ENCODE peak calls at places on chromosomes 13 and 19, in five cellular contexts. One of them, this sample, is unnamed.

GRCh38 chr19:39307233-39307821 is 11.1 kb downstream of the IFNL1 start:
- DNase-seq in tibial nerve: no peak
- DNase-seq in foreskin keratinocyte: no peak
- DNase-seq in activated naive CD8-positive, alpha-beta T cell treated with anti-CD3 and anti-CD28 coated beads for 36 hours: no peak
- DNase-seq in choroid plexus epithelial cell: no peak
- DNase-seq in this sample: no peak

GRCh38 chr19:51566489-51567100 is 4.5 kb upstream of the ZNF175 start:
- DNase-seq in tibial nerve: no peak
- DNase-seq in foreskin keratinocyte: no peak
- DNase-seq in activated naive CD8-positive, alpha-beta T cell treated with anti-CD3 and anti-CD28 coated beads for 36 hours: no peak
- DNase-seq in choroid plexus epithelial cell: no peak
- DNase-seq in this sample: no peak

GRCh38 chr13:76168661-76169060 is 532.5 kb downstream of the LMO7 start:
- DNase-seq in tibial nerve: no peak
- DNase-seq in foreskin keratinocyte: no peak
- DNase-seq in activated naive CD8-positive, alpha-beta T cell treated with anti-CD3 and anti-CD28 coated beads for 36 hours: no peak
- DNase-seq in choroid plexus epithelial cell: no peak
- DNase-seq in this sample: no peak

GRCh38 chr19:12784394-12784870 is 6.9 kb upstream of the JUNB start:
- DNase-seq in tibial nerve: no peak
- DNase-seq in foreskin keratinocyte: no peak
- DNase-seq in activated naive CD8-positive, alpha-beta T cell treated with anti-CD3 and anti-CD28 coated beads for 36 hours: no peak
- DNase-seq in choroid plexus epithelial cell: no peak
- DNase-seq in this sample: no peak

GRCh38 chr13:36395280-36395679 is 37.0 kb upstream of the CCNA1 start:
- DNase-seq in tibial nerve: no peak
- DNase-seq in foreskin keratinocyte: no peak
- DNase-seq in activated naive CD8-positive, alpha-beta T cell treated with anti-CD3 and anti-CD28 coated beads for 36 hours: no peak
- DNase-seq in choroid plexus epithelial cell: peak
- DNase-seq in this sample: peak

GRCh38 chr13:68667863-68668262 is 1437.7 kb upstream of the PCDH9 start:
- DNase-seq in tibial nerve: no peak
- DNase-seq in foreskin keratinocyte: no peak
- DNase-seq in activated naive CD8-positive, alpha-beta T cell treated with anti-CD3 and anti-CD28 coated beads for 36 hours: no peak
- DNase-seq in choroid plexus epithelial cell: no peak
- DNase-seq in this sample: no peak

GRCh38 chr19:45613926-45614725 is 12.1 kb upstream of the GPR4 start:
- DNase-seq in tibial nerve: no peak
- DNase-seq in foreskin keratinocyte: peak
- DNase-seq in activated naive CD8-positive, alpha-beta T cell treated with anti-CD3 and anti-CD28 coated beads for 36 hours: peak
- DNase-seq in choroid plexus epithelial cell: peak
- DNase-seq in this sample: peak

GRCh38 chr19:5122121-5122400 is 153.1 kb downstream of the KDM4B start:
- DNase-seq in tibial nerve: no peak
- DNase-seq in foreskin keratinocyte: no peak
- DNase-seq in activated naive CD8-positive, alpha-beta T cell treated with anti-CD3 and anti-CD28 coated beads for 36 hours: no peak
- DNase-seq in choroid plexus epithelial cell: no peak
- DNase-seq in this sample: no peak

GRCh38 chr13:81916471-81916870 is 1575.5 kb upstream of the SPRY2 start:
- DNase-seq in tibial nerve: no peak
- DNase-seq in foreskin keratinocyte: no peak
- DNase-seq in activated naive CD8-positive, alpha-beta T cell treated with anti-CD3 and anti-CD28 coated beads for 36 hours: no peak
- DNase-seq in choroid plexus epithelial cell: peak
- DNase-seq in this sample: no peak

GRCh38 chr19:4547303-4548237 is 7.7 kb upstream of the LRG1 start:
- DNase-seq in tibial nerve: no peak
- DNase-seq in foreskin keratinocyte: no peak
- DNase-seq in activated naive CD8-positive, alpha-beta T cell treated with anti-CD3 and anti-CD28 coated beads for 36 hours: peak
- DNase-seq in choroid plexus epithelial cell: no peak
- DNase-seq in this sample: no peak

GRCh38 chr13:19818223-19818842 is 35.6 kb upstream of the PSPC1 start:
- DNase-seq in tibial nerve: no peak
- DNase-seq in foreskin keratinocyte: no peak
- DNase-seq in activated naive CD8-positive, alpha-beta T cell treated with anti-CD3 and anti-CD28 coated beads for 36 hours: peak
- DNase-seq in choroid plexus epithelial cell: peak
- DNase-seq in this sample: no peak

GRCh38 chr13:44833626-44834025 is 155.6 kb downstream of the NUFIP1 start:
- DNase-seq in tibial nerve: no peak
- DNase-seq in foreskin keratinocyte: no peak
- DNase-seq in activated naive CD8-positive, alpha-beta T cell treated with anti-CD3 and anti-CD28 coated beads for 36 hours: no peak
- DNase-seq in choroid plexus epithelial cell: no peak
- DNase-seq in this sample: no peak

GRCh38 chr13:73717632-73718031 is 416.6 kb downstream of the KLF12 start:
- DNase-seq in tibial nerve: no peak
- DNase-seq in foreskin keratinocyte: peak
- DNase-seq in activated naive CD8-positive, alpha-beta T cell treated with anti-CD3 and anti-CD28 coated beads for 36 hours: no peak
- DNase-seq in choroid plexus epithelial cell: peak
- DNase-seq in this sample: no peak

GRCh38 chr19:54893406-54893805 is 12.5 kb upstream of the NCR1 start:
- DNase-seq in tibial nerve: no peak
- DNase-seq in foreskin keratinocyte: no peak
- DNase-seq in activated naive CD8-positive, alpha-beta T cell treated with anti-CD3 and anti-CD28 coated beads for 36 hours: no peak
- DNase-seq in choroid plexus epithelial cell: no peak
- DNase-seq in this sample: no peak

GRCh38 chr19:843180-843835 is 2.5 kb downstream of the PRTN3 start:
- DNase-seq in tibial nerve: no peak
- DNase-seq in foreskin keratinocyte: no peak
- DNase-seq in activated naive CD8-positive, alpha-beta T cell treated with anti-CD3 and anti-CD28 coated beads for 36 hours: no peak
- DNase-seq in choroid plexus epithelial cell: no peak
- DNase-seq in this sample: no peak

GRCh38 chr13:36533806-36534205 is 101.5 kb downstream of the CCNA1 start:
- DNase-seq in tibial nerve: no peak
- DNase-seq in foreskin keratinocyte: peak
- DNase-seq in activated naive CD8-positive, alpha-beta T cell treated with anti-CD3 and anti-CD28 coated beads for 36 hours: no peak
- DNase-seq in choroid plexus epithelial cell: no peak
- DNase-seq in this sample: no peak

GRCh38 chr19:30077851-30078355 is 135.9 kb downstream of the URI1 start:
- DNase-seq in tibial nerve: no peak
- DNase-seq in foreskin keratinocyte: no peak
- DNase-seq in activated naive CD8-positive, alpha-beta T cell treated with anti-CD3 and anti-CD28 coated beads for 36 hours: no peak
- DNase-seq in choroid plexus epithelial cell: no peak
- DNase-seq in this sample: no peak

GRCh38 chr13:106407338-106407737 is 128.1 kb downstream of the EFNB2 start:
- DNase-seq in tibial nerve: no peak
- DNase-seq in foreskin keratinocyte: peak
- DNase-seq in activated naive CD8-positive, alpha-beta T cell treated with anti-CD3 and anti-CD28 coated beads for 36 hours: no peak
- DNase-seq in choroid plexus epithelial cell: no peak
- DNase-seq in this sample: no peak

GRCh38 chr19:2478756-2479555 is 3.0 kb downstream of the GADD45B start:
- DNase-seq in tibial nerve: peak
- DNase-seq in foreskin keratinocyte: no peak
- DNase-seq in activated naive CD8-positive, alpha-beta T cell treated with anti-CD3 and anti-CD28 coated beads for 36 hours: peak
- DNase-seq in choroid plexus epithelial cell: peak
- DNase-seq in this sample: peak

GRCh38 chr19:4069331-4069959 is 2.7 kb upstream of the ZBTB7A start:
- DNase-seq in tibial nerve: no peak
- DNase-seq in foreskin keratinocyte: no peak
- DNase-seq in activated naive CD8-positive, alpha-beta T cell treated with anti-CD3 and anti-CD28 coated beads for 36 hours: peak
- DNase-seq in choroid plexus epithelial cell: no peak
- DNase-seq in this sample: no peak

GRCh38 chr19:46862504-46862835 is 1.7 kb downstream of the ARHGAP35 start:
- DNase-seq in tibial nerve: no peak
- DNase-seq in foreskin keratinocyte: no peak
- DNase-seq in activated naive CD8-positive, alpha-beta T cell treated with anti-CD3 and anti-CD28 coated beads for 36 hours: no peak
- DNase-seq in choroid plexus epithelial cell: no peak
- DNase-seq in this sample: no peak

GRCh38 chr13:59064042-59064441 is 1099.7 kb downstream of the DIAPH3 start:
- DNase-seq in tibial nerve: no peak
- DNase-seq in foreskin keratinocyte: no peak
- DNase-seq in activated naive CD8-positive, alpha-beta T cell treated with anti-CD3 and anti-CD28 coated beads for 36 hours: no peak
- DNase-seq in choroid plexus epithelial cell: no peak
- DNase-seq in this sample: no peak

GRCh38 chr19:1259873-1260748 is 9.0 kb upstream of the CIRBP start:
- DNase-seq in tibial nerve: no peak
- DNase-seq in foreskin keratinocyte: no peak
- DNase-seq in activated naive CD8-positive, alpha-beta T cell treated with anti-CD3 and anti-CD28 coated beads for 36 hours: peak
- DNase-seq in choroid plexus epithelial cell: no peak
- DNase-seq in this sample: peak

GRCh38 chr13:20161275-20161950 is 561 bp upstream of the GJA3 start:
- DNase-seq in tibial nerve: no peak
- DNase-seq in foreskin keratinocyte: no peak
- DNase-seq in activated naive CD8-positive, alpha-beta T cell treated with anti-CD3 and anti-CD28 coated beads for 36 hours: peak
- DNase-seq in choroid plexus epithelial cell: no peak
- DNase-seq in this sample: peak

GRCh38 chr19:34253711-34254551 is 423 bp upstream of the GARRE1 start:
- DNase-seq in tibial nerve: no peak
- DNase-seq in foreskin keratinocyte: no peak
- DNase-seq in activated naive CD8-positive, alpha-beta T cell treated with anti-CD3 and anti-CD28 coated beads for 36 hours: no peak
- DNase-seq in choroid plexus epithelial cell: peak
- DNase-seq in this sample: no peak

GRCh38 chr13:98324105-98324504 is 147.0 kb upstream of the RNF113B start:
- DNase-seq in tibial nerve: no peak
- DNase-seq in foreskin keratinocyte: no peak
- DNase-seq in activated naive CD8-positive, alpha-beta T cell treated with anti-CD3 and anti-CD28 coated beads for 36 hours: no peak
- DNase-seq in choroid plexus epithelial cell: peak
- DNase-seq in this sample: no peak

GRCh38 chr19:30604657-30605056 is 232.5 kb downstream of the ZNF536 start:
- DNase-seq in tibial nerve: no peak
- DNase-seq in foreskin keratinocyte: no peak
- DNase-seq in activated naive CD8-positive, alpha-beta T cell treated with anti-CD3 and anti-CD28 coated beads for 36 hours: no peak
- DNase-seq in choroid plexus epithelial cell: no peak
- DNase-seq in this sample: no peak

GRCh38 chr13:47546265-47546962 is 454.7 kb downstream of the SUCLA2 start:
- DNase-seq in tibial nerve: no peak
- DNase-seq in foreskin keratinocyte: no peak
- DNase-seq in activated naive CD8-positive, alpha-beta T cell treated with anti-CD3 and anti-CD28 coated beads for 36 hours: no peak
- DNase-seq in choroid plexus epithelial cell: no peak
- DNase-seq in this sample: no peak

GRCh38 chr19:13079542-13079986 is 23.1 kb downstream of the LYL1 start:
- DNase-seq in tibial nerve: no peak
- DNase-seq in foreskin keratinocyte: no peak
- DNase-seq in activated naive CD8-positive, alpha-beta T cell treated with anti-CD3 and anti-CD28 coated beads for 36 hours: no peak
- DNase-seq in choroid plexus epithelial cell: peak
- DNase-seq in this sample: no peak

GRCh38 chr19:4375164-4375619 is 25.2 kb downstream of the SH3GL1 start:
- DNase-seq in tibial nerve: no peak
- DNase-seq in foreskin keratinocyte: no peak
- DNase-seq in activated naive CD8-positive, alpha-beta T cell treated with anti-CD3 and anti-CD28 coated beads for 36 hours: no peak
- DNase-seq in choroid plexus epithelial cell: no peak
- DNase-seq in this sample: no peak

GRCh38 chr19:7781157-7781556 is 18.1 kb downstream of the CLEC4M start:
- DNase-seq in tibial nerve: no peak
- DNase-seq in foreskin keratinocyte: no peak
- DNase-seq in activated naive CD8-positive, alpha-beta T cell treated with anti-CD3 and anti-CD28 coated beads for 36 hours: no peak
- DNase-seq in choroid plexus epithelial cell: no peak
- DNase-seq in this sample: no peak

GRCh38 chr13:85366759-85367417 is 432.3 kb downstream of the SLITRK6 start:
- DNase-seq in tibial nerve: no peak
- DNase-seq in foreskin keratinocyte: no peak
- DNase-seq in activated naive CD8-positive, alpha-beta T cell treated with anti-CD3 and anti-CD28 coated beads for 36 hours: no peak
- DNase-seq in choroid plexus epithelial cell: peak
- DNase-seq in this sample: no peak

GRCh38 chr19:55525289-55526101 is 11.4 kb downstream of the SBK2 start:
- DNase-seq in tibial nerve: no peak
- DNase-seq in foreskin keratinocyte: no peak
- DNase-seq in activated naive CD8-positive, alpha-beta T cell treated with anti-CD3 and anti-CD28 coated beads for 36 hours: no peak
- DNase-seq in choroid plexus epithelial cell: no peak
- DNase-seq in this sample: peak

GRCh38 chr19:55640577-55641375 is at the start of gene ZNF580:
- DNase-seq in tibial nerve: no peak
- DNase-seq in foreskin keratinocyte: peak
- DNase-seq in activated naive CD8-positive, alpha-beta T cell treated with anti-CD3 and anti-CD28 coated beads for 36 hours: peak
- DNase-seq in choroid plexus epithelial cell: peak
- DNase-seq in this sample: peak

GRCh38 chr19:49558591-49558990 is 21.8 kb downstream of the NOSIP start:
- DNase-seq in tibial nerve: no peak
- DNase-seq in foreskin keratinocyte: no peak
- DNase-seq in activated naive CD8-positive, alpha-beta T cell treated with anti-CD3 and anti-CD28 coated beads for 36 hours: peak
- DNase-seq in choroid plexus epithelial cell: no peak
- DNase-seq in this sample: no peak

GRCh38 chr19:7349961-7350711 is 1.4 kb downstream of the ARHGEF18 start:
- DNase-seq in tibial nerve: no peak
- DNase-seq in foreskin keratinocyte: no peak
- DNase-seq in activated naive CD8-positive, alpha-beta T cell treated with anti-CD3 and anti-CD28 coated beads for 36 hours: peak
- DNase-seq in choroid plexus epithelial cell: no peak
- DNase-seq in this sample: peak

GRCh38 chr19:43599635-43600295 is 3.4 kb downstream of the ZNF576 start:
- DNase-seq in tibial nerve: no peak
- DNase-seq in foreskin keratinocyte: no peak
- DNase-seq in activated naive CD8-positive, alpha-beta T cell treated with anti-CD3 and anti-CD28 coated beads for 36 hours: no peak
- DNase-seq in choroid plexus epithelial cell: no peak
- DNase-seq in this sample: no peak

This sample was measured in GM20000.